ENCODE peak calls at places on chromosomes 1 and 21, in five cellular contexts. Y, Z, K, W and X are unnamed samples.

GRCh38 chr1:43057567-43057966 is 98.9 kb upstream of the SLC2A1 start:
- DNase-seq in Y (no peak), K (no peak), Z (no peak), W (no peak), X (no peak)

GRCh38 chr1:210413951-210414350 is 85.2 kb downstream of the HHAT start:
- DNase-seq in Y (no peak), K (no peak), Z (no peak), W (no peak), X (no peak)

GRCh38 chr1:3481836-3482589 is 27.5 kb downstream of the ARHGEF16 start:
- DNase-seq in K (peak), W (no peak), Y (peak), Z (peak), X (no peak)

GRCh38 chr21:34857874-34858273 is 189.1 kb downstream of the CLIC6 start:
- DNase-seq in K (no peak), W (no peak), Z (no peak), Y (no peak), X (no peak)

GRCh38 chr1:193355179-193355578 is 168.8 kb upstream of the B3GALT2 start:
- DNase-seq in K (peak), Z (no peak), Y (no peak), W (no peak), X (no peak)

GRCh38 chr1:183163311-183163710 is 22.8 kb upstream of the LAMC2 start:
- DNase-seq in Y (no peak), K (peak), Z (no peak), W (no peak), X (no peak)

GRCh38 chr1:17333081-17333480 is 25.1 kb downstream of the PADI4 start:
- DNase-seq in Y (no peak), W (no peak), K (no peak), Z (no peak), X (no peak)

GRCh38 chr1:100035214-100035613 is 65.4 kb downstream of the SLC35A3 start:
- DNase-seq in K (no peak), Z (no peak), W (no peak), Y (no peak), X (no peak)

GRCh38 chr1:71521655-71522264 is 440.9 kb upstream of the ZRANB2 start:
- DNase-seq in Z (peak), W (no peak), K (peak), Y (no peak), X (no peak)

GRCh38 chr1:8641317-8641997 is 176.0 kb downstream of the RERE start:
- DNase-seq in K (no peak), W (no peak), Z (no peak), Y (no peak), X (no peak)

GRCh38 chr21:29245104-29245643 is 53.5 kb upstream of the BACH1 start:
- DNase-seq in Y (no peak), Z (no peak), W (no peak), K (no peak), X (no peak)

GRCh38 chr1:206823725-206824124 is 41.7 kb upstream of the IL20 start:
- DNase-seq in Y (no peak), K (no peak), Z (no peak), W (no peak), X (no peak)

GRCh38 chr1:36068866-36069265 is 15.0 kb upstream of the TEKT2 start:
- DNase-seq in Z (no peak), K (no peak), W (no peak), Y (no peak), X (no peak)

GRCh38 chr1:72177711-72178110 is 104.6 kb downstream of the NEGR1 start:
- DNase-seq in Y (no peak), K (no peak), Z (no peak), W (no peak), X (no peak)

GRCh38 chr1:156124557-156125483 is 10.3 kb downstream of the LMNA start:
- DNase-seq in W (no peak), Y (no peak), K (no peak), Z (peak), X (no peak)

GRCh38 chr1:234842726-234843641 is 233.0 kb upstream of the IRF2BP2 start:
- DNase-seq in Y (no peak), Z (no peak), K (no peak), W (peak), X (peak)

GRCh38 chr1:186722711-186723309 is 42.6 kb upstream of the PTGS2 start:
- DNase-seq in W (no peak), Z (no peak), Y (no peak), K (peak), X (no peak)

GRCh38 chr1:110102081-110102480 is 10.2 kb upstream of the UBL4B start:
- DNase-seq in W (no peak), K (no peak), Z (no peak), Y (no peak), X (no peak)

GRCh38 chr1:224558904-224559303 is 57.2 kb upstream of the CNIH3 start:
- DNase-seq in Z (no peak), K (no peak), W (no peak), Y (no peak), X (no peak)

GRCh38 chr1:61270761-61271411 is 188.5 kb downstream of the NFIA start:
- DNase-seq in Z (no peak), K (peak), W (no peak), Y (no peak), X (no peak)

GRCh38 chr1:12614402-12615165 is 3.4 kb downstream of the DHRS3 start:
- DNase-seq in W (no peak), K (no peak), Z (no peak), Y (no peak), X (no peak)

GRCh38 chr1:62809788-62810187 is 25.9 kb downstream of the ATG4C start:
- DNase-seq in K (no peak), W (no peak), Y (no peak), Z (no peak), X (no peak)

GRCh38 chr1:56200921-56201320 is 378.4 kb downstream of the PLPP3 start:
- DNase-seq in K (no peak), Z (no peak), W (no peak), Y (no peak), X (no peak)

GRCh38 chr1:112960381-112960780 is 4.4 kb upstream of the SLC16A1 start:
- DNase-seq in W (no peak), Z (no peak), K (no peak), Y (no peak), X (no peak)

GRCh38 chr1:112536561-112536960 is 27.8 kb downstream of the WNT2B start:
- DNase-seq in Z (no peak), K (no peak), Y (no peak), W (no peak), X (no peak)

GRCh38 chr21:44454747-44455523 is at the start of gene LRRC3:
- DNase-seq in K (peak), Y (peak), W (peak), Z (peak), X (peak)

GRCh38 chr1:152148051-152148450 is 11.0 kb downstream of the RPTN start:
- DNase-seq in Z (no peak), K (no peak), W (no peak), Y (no peak), X (no peak)

GRCh38 chr1:244792188-244792850 is 43.1 kb upstream of the COX20 start:
- DNase-seq in K (no peak), W (no peak), Y (no peak), Z (no peak), X (no peak)

GRCh38 chr1:196063952-196064351 is 544.3 kb downstream of the KCNT2 start:
- DNase-seq in W (no peak), Y (no peak), Z (no peak), K (no peak), X (no peak)

GRCh38 chr1:54987830-54988705 is 7.6 kb downstream of the TMEM61 start:
- DNase-seq in W (no peak), K (no peak), Y (no peak), Z (no peak), X (peak)

GRCh38 chr1:164733070-164733469 is 174.1 kb downstream of the PBX1 start:
- DNase-seq in Y (no peak), K (no peak), W (no peak), Z (no peak), X (no peak)

DNA sequence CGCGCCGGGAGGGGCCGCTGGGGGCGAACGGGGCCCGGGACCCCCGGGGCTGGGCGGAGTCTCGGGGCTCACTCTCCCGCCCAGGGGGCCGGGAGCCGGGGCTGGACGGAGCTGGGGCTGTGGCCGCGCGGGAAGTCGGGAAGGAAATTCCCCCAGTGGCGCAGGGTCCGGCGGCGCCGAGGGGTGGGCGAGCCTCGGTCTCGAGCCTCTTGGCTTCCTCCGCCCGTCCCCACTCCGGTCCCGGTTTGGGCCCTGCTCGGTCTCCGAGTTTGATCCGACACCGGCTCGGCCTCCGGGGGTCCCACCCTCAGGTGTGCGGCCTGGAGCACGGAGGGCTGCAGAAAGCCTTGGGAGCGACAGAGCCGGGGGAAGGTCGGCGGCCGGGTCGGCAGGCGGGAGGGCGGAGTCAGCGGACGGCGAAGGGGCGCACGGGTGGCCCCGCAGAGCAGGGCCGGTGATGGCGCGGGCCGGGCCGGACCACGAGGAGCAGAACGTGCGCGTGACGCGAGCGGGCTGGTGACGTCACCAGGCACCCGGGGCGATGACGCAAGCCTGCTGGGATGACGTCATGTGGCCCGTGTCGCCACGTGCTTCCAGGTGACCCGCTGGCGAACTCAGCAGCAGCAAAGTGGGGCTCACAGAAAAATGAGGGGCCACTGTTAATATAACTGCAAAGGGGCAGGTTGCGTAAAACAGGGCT is 610 bp upstream of the HES4 start:
- DNase-seq in K (peak), Z (peak), W (peak), Y (peak), X (peak)
- TF ChIP-seq POLR2AphosphoS5 in K (no peak), Z (peak), W (no peak), Y (peak), X (peak)

GRCh38 chr1:28579374-28579773 is 12.7 kb upstream of the RAB42 start:
- DNase-seq in W (no peak), K (no peak), Y (no peak), Z (no peak), X (no peak)
- TF ChIP-seq POLR2A in W (no peak), K (no peak), Y (no peak), Z (no peak), X (no peak)

GRCh38 chr1:211529453-211529852 is 37.5 kb upstream of the RD3 start:
- DNase-seq in Y (no peak), K (no peak), Z (no peak), W (no peak), X (no peak)
- TF ChIP-seq POLR2AphosphoS5 in Y (no peak), K (no peak), Z (no peak), W (no peak), X (no peak)

GRCh38 chr1:212958175-212958574 is 7.8 kb downstream of the VASH2 start:
- DNase-seq in W (no peak), K (no peak), Y (no peak), Z (no peak), X (no peak)
- TF ChIP-seq POLR2A in W (no peak), K (no peak), Y (no peak), Z (no peak), X (no peak)

DNA sequence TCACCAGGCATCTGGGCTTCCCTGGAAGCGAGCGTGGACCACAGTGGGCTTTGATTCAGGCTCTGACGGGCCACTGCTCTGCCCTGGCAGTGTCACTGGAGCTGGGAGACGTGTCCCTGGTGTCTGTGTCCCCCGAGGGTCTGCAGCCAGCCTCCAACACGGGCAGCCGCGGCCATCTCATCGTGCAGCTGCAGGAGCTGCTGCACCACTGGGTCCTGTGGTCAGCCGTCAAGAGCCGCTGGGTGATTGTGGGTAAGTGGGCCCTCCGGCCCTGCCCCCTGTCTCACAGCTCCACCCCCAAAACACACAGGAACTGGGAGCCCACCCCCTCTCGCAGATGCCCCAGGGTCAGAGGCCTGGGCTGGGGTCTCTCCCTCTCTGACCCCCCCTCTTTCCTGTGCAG is 40.7 kb downstream of the DISP3 start:
- DNase-seq in Y (no peak), W (no peak), K (no peak), Z (no peak), X (peak)
- TF ChIP-seq POLR2AphosphoS5 in Y (no peak), W (no peak), K (no peak), Z (no peak), X (no peak)